ENCODE peak calls at places on chromosomes 3 and 15, in four cellular contexts. B, Y, V and G are unnamed samples.

GRCh38 chr15:61092387-61093157 is 136.5 kb downstream of the RORA start:
- DNase-seq in B (no peak), Y (no peak), V (no peak), G (no peak)

GRCh38 chr3:58332575-58333179 is at the start of gene PXK:
- DNase-seq in B (peak; percentile 94), Y (peak; percentile 21), V (peak; percentile 70), G (peak; percentile 57)

GRCh38 chr3:185900228-185900627 is 37.6 kb downstream of the TRA2B start:
- DNase-seq in B (peak; percentile 72), Y (peak; percentile 69), V (peak; percentile 82), G (peak; percentile 68)

GRCh38 chr3:151282921-151283320 is 4.6 kb upstream of the P2RY14 start:
- DNase-seq in B (peak; percentile 50), Y (peak; percentile 60), V (peak; percentile 47), G (peak; percentile 60)

GRCh38 chr15:60535743-60536142 is 56.8 kb upstream of the ICE2 start:
- DNase-seq in B (no peak), Y (no peak), V (no peak), G (no peak)

GRCh38 chr15:98943609-98944111 is 63.9 kb downstream of the PGPEP1L start:
- DNase-seq in B (no peak), Y (no peak), V (no peak), G (no peak)

GRCh38 chr3:179015551-179016020 is 56.0 kb downstream of the ZMAT3 start:
- DNase-seq in B (peak; percentile 50), Y (peak; percentile 81), V (peak; percentile 64), G (peak; percentile 70)

GRCh38 chr3:15361494-15362214 is 29.3 kb upstream of the SH3BP5 start:
- DNase-seq in B (peak; percentile 25), Y (no peak), V (no peak), G (no peak)

DNA sequence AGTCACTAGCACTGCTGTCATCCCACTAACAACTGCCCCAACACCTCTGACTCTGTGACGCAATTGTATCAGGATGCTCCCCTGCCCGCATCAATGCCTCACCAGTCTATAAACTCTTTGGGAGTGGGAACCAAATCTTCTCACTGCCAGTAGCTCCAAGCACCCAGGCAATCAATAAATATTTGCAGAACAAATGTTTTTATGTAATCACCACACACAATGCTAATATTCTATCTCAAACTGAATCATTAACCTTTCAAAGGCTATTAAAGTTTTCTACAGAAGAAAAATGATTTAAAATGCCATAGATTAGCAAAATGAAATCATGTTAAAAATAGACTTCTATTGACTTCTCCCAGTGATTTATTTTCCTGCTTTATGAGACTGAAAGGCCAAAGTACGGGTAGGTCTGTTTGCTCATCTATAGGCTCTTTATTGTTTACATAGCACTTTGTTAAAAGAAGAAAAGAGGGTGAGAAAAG is 131.2 kb downstream of the PLD1 start:
- DNase-seq in B (no peak), Y (peak; percentile 62), V (no peak), G (no peak)
- TF ChIP-seq USF2 in B (no peak), Y (no peak), V (no peak), G (no peak)

GRCh38 chr3:71104090-71104489 is 479.4 kb downstream of the FOXP1 start:
- DNase-seq in B (no peak), Y (no peak), V (no peak), G (no peak)

GRCh38 chr3:71104586-71104985 is 478.9 kb downstream of the FOXP1 start:
- DNase-seq in B (no peak), Y (no peak), V (no peak), G (no peak)

GRCh38 chr3:71102111-71103039 is 481.2 kb downstream of the FOXP1 start:
- DNase-seq in B (peak; percentile 12), Y (no peak), V (no peak), G (peak; percentile 71)

GRCh38 chr3:71101581-71101980 is 481.9 kb downstream of the FOXP1 start:
- DNase-seq in B (no peak), Y (no peak), V (no peak), G (no peak)

GRCh38 chr3:71103430-71103881 is 480.1 kb downstream of the FOXP1 start:
- DNase-seq in B (peak; percentile 61), Y (peak; percentile 40), V (no peak), G (no peak)
- TF ChIP-seq EP300 in B (no peak), Y (no peak), V (no peak), G (no peak)

GRCh38 chr3:165462616-165463334 is 266.6 kb upstream of the SLITRK3 start:
- DNase-seq in B (no peak), Y (no peak), V (no peak), G (no peak)
- TF ChIP-seq USF2 in B (no peak), Y (no peak), V (no peak), G (no peak)

GRCh38 chr15:66101715-66102395 is 151.7 kb downstream of the MEGF11 start:
- DNase-seq in B (no peak), Y (no peak), V (no peak), G (no peak)

GRCh38 chr15:66103293-66103590 is 150.3 kb downstream of the MEGF11 start:
- DNase-seq in B (no peak), Y (no peak), V (no peak), G (no peak)

GRCh38 chr15:66099950-66100671 is 153.4 kb downstream of the MEGF11 start:
- DNase-seq in B (no peak), Y (no peak), V (no peak), G (no peak)

GRCh38 chr15:66102563-66103292 is 150.8 kb downstream of the MEGF11 start:
- DNase-seq in B (no peak), Y (no peak), V (no peak), G (no peak)

GRCh38 chr15:66100761-66101160 is 152.8 kb downstream of the MEGF11 start:
- DNase-seq in B (no peak), Y (no peak), V (no peak), G (no peak)
- TF ChIP-seq EP300 in B (no peak), Y (no peak), V (no peak), G (no peak)

GRCh38 chr15:89898628-89899302 is 5.0 kb upstream of the AP3S2 start:
- DNase-seq in B (peak; percentile 74), Y (peak; percentile 77), V (peak; percentile 85), G (peak; percentile 95)
- TF ChIP-seq USF2 in B (no peak), Y (no peak), V (no peak), G (no peak)

GRCh38 chr15:58951388-58952060 is 18.0 kb upstream of the SLTM start:
- DNase-seq in B (no peak), Y (no peak), V (no peak), G (no peak)
- TF ChIP-seq EP300 in B (no peak), Y (no peak), V (no peak), G (no peak)

DNA sequence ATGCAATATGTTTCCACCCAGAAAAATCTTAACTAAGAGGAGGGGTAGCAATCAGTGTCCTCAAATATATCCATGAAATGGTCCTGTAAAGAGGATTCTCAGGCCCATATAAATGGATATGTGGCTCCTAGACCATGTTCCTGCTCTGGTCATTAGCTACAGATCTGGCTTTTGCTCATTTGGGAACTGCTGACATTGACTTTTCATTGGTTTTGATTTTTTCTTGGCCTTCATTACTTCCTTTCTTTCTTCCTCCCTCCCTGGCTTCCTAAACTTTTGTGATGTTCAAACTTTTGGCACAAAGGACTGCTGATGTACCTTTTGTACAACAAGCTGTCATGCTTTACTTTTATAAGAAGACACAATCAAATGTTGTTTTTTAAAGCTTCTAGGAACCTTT is 41.6 kb upstream of the SNRK start:
- DNase-seq in B (no peak), Y (no peak), V (no peak), G (no peak)
- TF ChIP-seq USF2 in B (no peak), Y (no peak), V (no peak), G (no peak)

GRCh38 chr3:102060814-102061213 is 211.5 kb downstream of the NFKBIZ start:
- DNase-seq in B (no peak), Y (peak; percentile 60), V (no peak), G (peak; percentile 14)

GRCh38 chr3:102059145-102059943 is 210.0 kb downstream of the NFKBIZ start:
- DNase-seq in B (no peak), Y (no peak), V (no peak), G (no peak)

GRCh38 chr3:102054543-102054942 is 205.2 kb downstream of the NFKBIZ start:
- DNase-seq in B (no peak), Y (no peak), V (no peak), G (no peak)

GRCh38 chr3:102053375-102053989 is 204.2 kb downstream of the NFKBIZ start:
- DNase-seq in B (no peak), Y (no peak), V (no peak), G (peak; percentile 47)

GRCh38 chr3:102057781-102058421 is 208.6 kb downstream of the NFKBIZ start:
- DNase-seq in B (no peak), Y (no peak), V (no peak), G (no peak)
- TF ChIP-seq EP300 in B (no peak), Y (no peak), V (no peak), G (no peak)

DNA sequence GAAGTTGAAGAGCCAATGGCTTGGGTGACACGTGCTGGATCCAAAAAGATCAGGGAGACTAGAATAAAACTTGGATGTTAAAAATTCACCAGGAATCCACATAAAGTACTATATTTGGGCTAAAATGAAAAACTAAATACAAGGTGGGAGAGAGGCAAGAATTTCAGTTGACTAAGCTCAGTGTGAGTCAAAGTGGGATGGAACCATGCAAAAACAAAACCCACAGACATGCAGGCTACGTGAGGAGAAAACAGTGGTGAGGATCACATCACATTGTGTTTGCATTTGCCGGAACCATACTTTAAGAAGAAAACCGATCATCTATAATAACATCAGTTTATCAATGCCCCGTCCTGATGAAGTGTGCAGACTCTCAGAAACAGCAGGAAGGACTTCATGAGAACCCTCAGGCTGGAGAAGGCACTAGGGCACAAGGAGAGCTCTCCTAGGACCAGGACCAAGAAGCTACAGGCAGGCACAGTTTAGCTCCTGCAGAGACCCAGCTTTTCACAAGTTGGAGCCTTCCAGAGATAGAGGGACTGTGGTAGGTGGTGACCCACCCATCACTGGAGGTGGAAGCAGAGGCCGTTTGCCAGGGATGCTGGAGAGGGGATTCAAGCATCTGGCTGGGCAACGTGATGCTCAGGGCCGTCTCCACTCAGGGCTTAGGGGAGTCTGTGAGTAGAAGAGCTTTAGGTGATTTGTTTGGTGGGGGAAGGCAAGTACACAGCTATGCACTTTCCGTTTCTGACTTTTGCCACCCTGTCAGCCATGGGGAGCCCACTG is 29.0 kb upstream of the NR2E3 start:
- DNase-seq in B (no peak), Y (no peak), V (no peak), G (no peak)
- TF ChIP-seq USF2 in B (no peak), Y (no peak), V (no peak), G (no peak)